ENCODE peak calls at places on chromosomes 3 and 15, in nine cellular contexts. Y, B, O, H, N, L, M, C and P are unnamed samples.

GRCh38 chr3:184361932-184362667 is 590 bp downstream of the POLR2H start:
- DNase-seq in B (no peak), N (peak), M (peak), O (peak), C (no peak), L (peak), Y (peak), H (peak), P (peak)

GRCh38 chr15:71568226-71568625 is 242.1 kb upstream of the NR2E3 start:
- DNase-seq in L (no peak), H (no peak), C (no peak), B (no peak), O (no peak), Y (no peak), N (no peak), M (no peak), P (no peak)

GRCh38 chr3:16370872-16371740 is 106.1 kb downstream of the OXNAD1 start:
- DNase-seq in B (no peak), H (no peak), M (no peak), L (no peak), C (no peak), N (no peak), Y (no peak), O (peak), P (no peak)

GRCh38 chr3:105518806-105519418 is 152.2 kb downstream of the ALCAM start:
- DNase-seq in M (peak), O (peak), B (no peak), C (peak), Y (no peak), L (peak), N (peak), H (peak), P (peak)

GRCh38 chr3:175941352-175941751 is 1082.2 kb downstream of the NAALADL2 start:
- DNase-seq in M (peak), Y (no peak), H (peak), C (no peak), N (peak), L (peak), O (no peak), B (no peak), P (peak)

GRCh38 chr3:71454513-71455423 is 128.8 kb downstream of the FOXP1 start:
- DNase-seq in L (no peak), O (no peak), H (no peak), C (no peak), N (no peak), M (no peak), Y (no peak), B (no peak), P (no peak)

GRCh38 chr3:123202451-123202850 is 708 bp downstream of the SEC22A start:
- DNase-seq in Y (no peak), C (no peak), M (no peak), N (peak), O (no peak), L (peak), H (peak), B (no peak), P (no peak)

GRCh38 chr3:195247086-195247862 is 23.7 kb downstream of the XXYLT1 start:
- DNase-seq in N (no peak), L (no peak), B (no peak), O (no peak), M (no peak), H (no peak), Y (no peak), C (no peak), P (no peak)

GRCh38 chr3:64190517-64191515 is 34.5 kb downstream of the PRICKLE2 start:
- DNase-seq in O (no peak), N (no peak), M (peak), Y (no peak), C (peak), B (no peak), L (no peak), H (peak), P (peak)

GRCh38 chr3:33437556-33438283 is 2.5 kb downstream of the UBP1 start:
- DNase-seq in H (peak), N (no peak), B (no peak), L (peak), O (no peak), M (no peak), C (no peak), Y (no peak), P (peak)

GRCh38 chr15:65426216-65426853 is 3.6 kb upstream of the IGDCC4 start:
- DNase-seq in O (no peak), Y (no peak), H (no peak), C (no peak), B (no peak), L (no peak), N (no peak), M (no peak), P (no peak)

GRCh38 chr3:141405581-141405980 is 37.3 kb downstream of the ZBTB38 start:
- DNase-seq in O (no peak), H (no peak), L (no peak), Y (no peak), B (no peak), M (no peak), C (no peak), N (no peak), P (no peak)

GRCh38 chr3:197339841-197340520 is 41.6 kb upstream of the DLG1 start:
- DNase-seq in H (peak), O (no peak), M (peak), N (no peak), C (no peak), L (peak), Y (no peak), B (no peak), P (peak)

GRCh38 chr3:122671543-122671942 is 9.1 kb upstream of the PARP14 start:
- DNase-seq in M (no peak), N (no peak), C (no peak), B (no peak), H (no peak), Y (no peak), L (no peak), O (no peak), P (no peak)

GRCh38 chr3:46564190-46565112 is 1.7 kb downstream of the LRRC2 start:
- DNase-seq in M (no peak), C (no peak), O (no peak), H (no peak), L (no peak), Y (no peak), B (no peak), N (no peak), P (peak)